ENCODE peak calls at places on chromosomes 2 and 18, in seven cellular contexts. E is endothelial cell of umbilical vein, H is stomach, Y is Panc1, L is K562, S is sigmoid colon, Q is GM23338. V is an unnamed sample. For H3K27me3, the result is how much of the 10 kb centered on the place peaks cover.

GRCh38 chr2:80365762-80366161 is 61.2 kb upstream of the LRRTM1 start:
- DNase-seq in E (no peak), H (no peak), Y (no peak), L (no peak), S (no peak), Q (no peak), V (no peak)

GRCh38 chr18:63307555-63308200 is 11.9 kb downstream of the BCL2 start:
- DNase-seq in E (no peak), H (no peak), Y (no peak), L (no peak), S (no peak), Q (no peak), V (no peak)

GRCh38 chr2:181404472-181404871 is 52.7 kb upstream of the ITGA4 start:
- DNase-seq in E (no peak), H (no peak), Y (no peak), L (no peak), S (no peak), Q (no peak), V (no peak)

GRCh38 chr18:59547691-59548182 is 149.5 kb downstream of the CCBE1 start:
- DNase-seq in E (no peak), H (no peak), Y (no peak), L (no peak), S (no peak), Q (peak), V (peak)

GRCh38 chr2:174717916-174718315 is 46.4 kb downstream of the CHRNA1 start:
- DNase-seq in E (no peak), H (no peak), Y (no peak), L (no peak), S (no peak), Q (no peak), V (no peak)

GRCh38 chr2:206164261-206164862 is 4.7 kb downstream of the EEF1B2 start:
- DNase-seq in E (peak), H (no peak), Y (no peak), L (no peak), S (no peak), Q (peak), V (no peak)

GRCh38 chr2:65605427-65606058 is 173.1 kb upstream of the SPRED2 start:
- DNase-seq in E (no peak), H (no peak), Y (no peak), L (no peak), S (no peak), Q (no peak), V (no peak)

GRCh38 chr18:45384137-45384998 is 230.9 kb upstream of the SLC14A2 start:
- DNase-seq in E (peak), H (peak), Y (peak), L (peak), S (no peak), Q (peak), V (peak)

GRCh38 chr18:34942975-34943374 is 98.2 kb upstream of the MAPRE2 start:
- DNase-seq in E (no peak), H (peak), Y (no peak), L (no peak), S (no peak), Q (peak), V (no peak)

GRCh38 chr2:127102464-127103242 is 4.3 kb downstream of the BIN1 start:
- DNase-seq in E (no peak), H (no peak), Y (no peak), L (no peak), S (peak), Q (no peak), V (no peak)

GRCh38 chr2:113225505-113226259 is 51.9 kb downstream of the PSD4 start:
- DNase-seq in E (no peak), H (no peak), Y (no peak), L (no peak), S (peak), Q (peak), V (no peak)

GRCh38 chr2:194320520-194320919 is 1336.5 kb upstream of the SLC39A10 start:
- DNase-seq in E (no peak), H (no peak), Y (no peak), L (no peak), S (no peak), Q (no peak), V (no peak)

GRCh38 chr2:194314042-194314441 is 1343.0 kb upstream of the SLC39A10 start:
- DNase-seq in E (no peak), H (no peak), Y (no peak), L (no peak), S (no peak), Q (no peak), V (no peak)

GRCh38 chr2:194323740-194324139 is 1333.3 kb upstream of the SLC39A10 start:
- DNase-seq in E (no peak), H (no peak), Y (no peak), L (no peak), S (no peak), Q (no peak), V (no peak)

GRCh38 chr2:194319222-194319992 is 1337.6 kb upstream of the SLC39A10 start:
- DNase-seq in E (no peak), H (no peak), Y (no peak), L (peak), S (no peak), Q (peak), V (no peak)
- TF ChIP-seq CTCF in E (no peak), H (no peak), Y (peak), L (no peak), S (no peak), Q (peak), V (no peak)

GRCh38 chr2:162636206-162636728 is 202.3 kb downstream of the KCNH7 start:
- DNase-seq in E (no peak), H (no peak), Y (no peak), L (no peak), S (no peak), Q (no peak), V (no peak)
- H3K27me3 ChIP-seq in E (under half), H (under half), Y (under half), L (under half), S (under half), Q (under half), V (under half)

DNA sequence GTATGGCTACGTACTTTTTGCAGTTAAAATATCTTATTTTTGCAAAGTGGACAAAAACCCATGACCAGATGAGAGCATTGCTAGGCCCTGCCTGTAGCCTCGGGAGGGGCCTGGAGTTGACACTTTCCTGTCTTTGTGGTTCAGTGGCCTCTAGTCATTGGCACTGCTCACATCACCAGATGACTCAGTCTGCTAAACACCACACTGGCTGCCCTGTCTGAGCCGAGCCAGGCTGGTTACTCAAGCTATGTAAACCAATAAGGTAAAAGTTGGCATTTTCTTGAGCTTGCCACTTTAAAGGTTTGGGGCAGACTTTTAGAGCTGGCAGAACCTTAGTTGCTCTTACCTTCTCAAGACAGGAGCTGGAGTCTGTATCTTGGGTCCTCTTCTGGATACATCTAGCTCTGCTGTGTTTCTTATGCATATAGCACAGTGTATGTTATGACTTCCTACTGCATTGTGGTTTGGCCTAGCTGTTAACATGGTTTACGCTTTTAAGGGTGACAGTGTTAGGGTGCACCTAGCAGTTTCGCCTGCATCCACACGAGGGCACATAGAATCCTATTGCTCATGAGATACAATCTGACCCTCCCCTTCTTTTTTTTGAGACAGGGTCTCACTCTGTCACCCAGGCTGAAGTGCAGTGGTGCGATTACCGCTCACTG is 76.4 kb downstream of the AP1S3 start:
- DNase-seq in E (peak), H (peak), Y (peak), L (no peak), S (no peak), Q (peak), V (no peak)
- TF ChIP-seq POLR2AphosphoS5 in E (no peak), H (no peak), Y (no peak), L (no peak), S (no peak), Q (no peak), V (no peak)

GRCh38 chr2:200655918-200656580 is 70.2 kb downstream of the AOX1 start:
- DNase-seq in E (no peak), H (no peak), Y (no peak), L (no peak), S (no peak), Q (no peak), V (no peak)

GRCh38 chr2:200659410-200659809 is 73.6 kb downstream of the AOX1 start:
- DNase-seq in E (no peak), H (no peak), Y (no peak), L (no peak), S (no peak), Q (no peak), V (no peak)

GRCh38 chr2:200654823-200655222 is 69.0 kb downstream of the AOX1 start:
- DNase-seq in E (no peak), H (no peak), Y (no peak), L (no peak), S (no peak), Q (no peak), V (no peak)

GRCh38 chr2:200661477-200661876 is 75.7 kb downstream of the AOX1 start:
- DNase-seq in E (no peak), H (no peak), Y (no peak), L (no peak), S (no peak), Q (no peak), V (no peak)

DNA sequence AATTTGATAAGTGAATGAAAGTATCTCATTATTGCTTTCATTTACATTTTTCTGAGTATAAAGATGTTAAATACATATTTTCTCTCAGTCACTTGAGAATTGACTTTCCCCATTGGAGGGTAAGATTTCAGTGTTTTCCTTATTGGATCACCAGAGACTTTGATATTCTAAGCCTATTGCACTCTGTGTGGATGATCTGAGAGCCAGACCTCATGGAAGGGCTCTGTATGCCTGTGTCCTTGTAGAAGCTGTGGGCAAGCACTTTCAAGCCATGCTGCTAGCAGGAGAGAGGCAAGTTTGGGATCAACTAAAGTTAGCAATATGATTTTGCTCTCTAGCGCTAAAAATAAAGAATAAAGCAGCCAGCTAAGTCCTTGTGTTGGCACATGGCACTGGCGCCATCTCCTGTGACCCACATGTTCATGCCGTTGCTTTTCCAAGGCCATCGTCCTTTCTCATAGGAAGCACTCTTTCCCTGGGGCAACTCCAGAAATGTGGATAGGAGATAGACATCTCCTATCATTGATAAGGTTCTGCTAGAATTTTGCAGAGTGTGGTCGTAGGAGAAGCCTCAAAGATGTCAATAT is 72.6 kb downstream of the AOX1 start:
- DNase-seq in E (no peak), H (no peak), Y (no peak), L (no peak), S (no peak), Q (peak), V (no peak)
- TF ChIP-seq CTCF in E (no peak), H (no peak), Y (peak), L (no peak), S (no peak), Q (peak), V (no peak)

DNA sequence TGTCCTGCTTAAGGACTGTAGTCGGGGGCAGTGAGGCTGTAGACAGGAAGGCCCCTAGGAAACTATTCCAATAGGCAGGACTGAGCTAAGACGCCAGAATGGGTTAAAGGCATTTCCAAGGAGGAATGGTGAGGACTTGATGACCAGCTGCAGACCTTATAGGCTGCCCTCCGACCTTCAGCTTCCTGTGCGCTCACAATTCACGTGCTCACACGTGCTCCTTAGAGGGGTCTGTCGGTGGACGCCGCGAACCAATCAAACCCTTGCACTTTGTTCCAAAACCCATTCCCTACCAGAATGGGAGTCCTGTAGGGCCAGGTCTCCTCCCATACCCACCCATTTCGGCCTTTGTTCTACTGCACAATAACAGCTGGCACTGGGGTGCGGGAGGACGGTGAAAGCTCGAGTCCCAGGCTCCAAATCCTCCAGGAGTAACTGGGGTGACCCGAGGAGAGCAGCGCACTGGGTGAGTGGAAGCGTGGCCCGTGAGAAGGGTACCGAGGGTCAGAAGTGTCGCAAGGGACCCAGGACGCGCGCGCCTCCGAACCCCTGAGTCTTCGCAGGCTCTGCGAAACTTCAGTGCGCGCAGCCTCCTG is 12.9 kb downstream of the SIX3 start:
- DNase-seq in E (no peak), H (no peak), Y (no peak), L (no peak), S (no peak), Q (peak), V (no peak)
- H3K27me3 ChIP-seq in E (half or more), H (half or more), Y (under half), L (under half), S (half or more), Q (half or more), V (under half)

DNA sequence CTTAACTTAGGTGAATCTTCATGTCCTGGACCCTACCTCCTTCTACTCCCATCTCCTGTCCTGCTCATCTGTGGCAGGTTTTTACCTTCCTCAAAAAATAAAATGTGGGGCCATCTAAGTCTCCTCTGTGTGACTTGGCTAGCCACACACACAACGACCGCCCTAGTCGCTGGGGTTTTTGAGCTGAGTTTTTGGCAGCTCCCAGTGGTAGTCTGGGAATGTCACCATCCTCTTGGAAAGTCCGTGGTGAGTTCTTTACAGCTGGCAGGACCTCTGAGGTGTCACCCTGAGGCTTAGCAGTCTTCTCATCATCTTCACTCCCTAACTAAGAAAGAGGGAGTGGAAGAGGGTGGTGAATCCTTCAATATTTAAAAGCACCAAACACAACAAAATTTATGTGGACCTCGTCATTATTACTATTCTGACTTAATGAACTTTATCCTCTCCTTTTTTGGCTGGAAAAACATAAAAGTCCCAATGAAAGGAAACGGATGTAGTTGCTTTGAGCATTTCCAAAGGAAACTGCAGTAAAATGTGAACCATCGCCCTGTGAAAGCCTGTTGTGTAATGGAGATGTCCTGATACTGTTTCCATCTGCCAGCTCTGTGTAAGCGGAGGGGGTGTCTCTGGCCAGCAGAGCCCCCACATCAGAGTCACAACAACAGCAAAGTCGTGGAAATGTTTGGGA is 78.6 kb downstream of the VAPA start:
- DNase-seq in E (peak), H (no peak), Y (no peak), L (no peak), S (no peak), Q (no peak), V (no peak)
- TF ChIP-seq POLR2AphosphoS5 in E (no peak), H (no peak), Y (no peak), L (no peak), S (peak), Q (no peak), V (peak)

DNA sequence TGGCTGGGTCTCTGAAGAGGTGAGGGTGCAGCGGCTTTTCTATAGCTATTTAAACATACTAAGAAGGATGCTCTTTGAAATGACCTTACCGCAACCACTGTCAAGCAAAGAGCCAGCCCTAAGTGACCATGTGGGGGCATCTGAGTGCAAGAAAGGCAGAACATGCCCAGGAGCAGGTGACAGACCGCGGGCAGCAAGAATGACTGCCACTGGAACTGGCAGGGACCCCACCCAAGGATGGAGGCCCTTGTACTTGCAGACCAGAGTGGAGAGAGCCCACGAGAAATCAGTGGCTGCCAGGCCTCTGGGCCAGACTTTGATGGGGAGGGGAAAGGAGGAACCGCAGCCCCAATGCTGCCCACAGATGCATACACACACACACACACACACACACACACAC is 33.1 kb downstream of the DNMT3A start:
- DNase-seq in E (no peak), H (no peak), Y (no peak), L (no peak), S (no peak), Q (no peak), V (no peak)
- TF ChIP-seq CTCF in E (no peak), H (no peak), Y (no peak), L (no peak), S (no peak), Q (peak), V (no peak)

V was measured in prostate gland.